ENCODE peak calls at places on chromosomes 16 and 17, in four cellular contexts. E is AG04450, C is HEK293T, W is left cardiac atrium. I is an unnamed sample.
A peak's percentile ranks its signal among the peaks of the same experiment; 100 is the strongest.

GRCh38 chr17:18960803-18961511 is 9.0 kb downstream of the SLC5A10 start:
- DNase-seq in E (no peak), W (peak; percentile 86), C (peak; percentile 88), I (peak; percentile 83)

GRCh38 chr16:88677721-88678120 is 8.6 kb downstream of the SNAI3 start:
- DNase-seq in C (no peak), W (no peak), E (no peak), I (no peak)

GRCh38 chr16:87382023-87382785 is 1.4 kb downstream of the FBXO31 start:
- DNase-seq in C (no peak), W (no peak), E (no peak), I (no peak)

GRCh38 chr17:36777118-36777517 is 160.2 kb upstream of the LHX1 start:
- DNase-seq in W (no peak), E (no peak), C (no peak), I (no peak)

GRCh38 chr17:3750926-3751325 is 27.2 kb downstream of the HASPIN start:
- DNase-seq in E (no peak), W (no peak), C (no peak), I (no peak)

GRCh38 chr16:55552621-55553020 is 13.9 kb upstream of the CAPNS2 start:
- DNase-seq in E (no peak), W (no peak), C (no peak), I (no peak)

GRCh38 chr17:45429338-45430005 is 3.2 kb downstream of the ARHGAP27 start:
- DNase-seq in W (no peak), C (no peak), E (no peak), I (no peak)

GRCh38 chr17:64084940-64085649 is 44.8 kb downstream of the ERN1 start:
- DNase-seq in E (no peak), W (no peak), C (no peak), I (no peak)

GRCh38 chr16:12320298-12320706 is 343.8 kb downstream of the SNX29 start:
- DNase-seq in E (peak; percentile 41), W (no peak), C (no peak), I (no peak)

GRCh38 chr17:32341857-32342602 is at the start of gene C17orf75:
- DNase-seq in C (peak; percentile 68), W (peak; percentile 80), E (no peak), I (peak; percentile 60)

GRCh38 chr16:46918905-46919792 is 35.0 kb downstream of the GPT2 start:
- DNase-seq in W (no peak), C (no peak), E (no peak), I (peak; percentile 79)

GRCh38 chr16:51180719-51181494 is 29.8 kb upstream of the SALL1 start:
- DNase-seq in C (no peak), E (no peak), W (no peak), I (no peak)

GRCh38 chr16:85738878-85739715 is 11.8 kb downstream of the C16orf74 start:
- DNase-seq in C (no peak), E (no peak), W (no peak), I (no peak)

GRCh38 chr17:14078027-14078426 is 8.7 kb downstream of the COX10 start:
- DNase-seq in W (no peak), E (no peak), C (no peak), I (no peak)

GRCh38 chr17:75832164-75832651 is 12.0 kb downstream of the UNC13D start:
- DNase-seq in E (no peak), W (peak; percentile 48), C (no peak), I (no peak)

GRCh38 chr16:89481556-89481955 is 8.8 kb downstream of the ANKRD11 start:
- DNase-seq in E (no peak), W (no peak), C (no peak), I (no peak)